ENCODE peak calls at places on chromosomes 4 and X, in five cellular contexts. H, R, X, T and A are unnamed samples.

GRCh38 chr4:140048419-140049022 is 105.5 kb downstream of the MAML3 start:
- DNase-seq in H (no peak), R (no peak), X (no peak), T (no peak), A (no peak)

GRCh38 chrX:9642270-9642995 is 123.2 kb downstream of the GPR143 start:
- DNase-seq in H (no peak), R (no peak), X (no peak), T (peak), A (no peak)

GRCh38 chr4:44493924-44494323 is 45.3 kb upstream of the KCTD8 start:
- DNase-seq in H (peak), R (peak), X (no peak), T (peak), A (peak)

GRCh38 chrX:31870267-31870666 is 798.4 kb upstream of the FTHL17 start:
- DNase-seq in H (no peak), R (no peak), X (no peak), T (no peak), A (no peak)

GRCh38 chrX:107678957-107679740 is 50.8 kb downstream of the PRPS1 start:
- DNase-seq in H (no peak), R (no peak), X (no peak), T (peak), A (no peak)

GRCh38 chr4:3830774-3831528 is 64.8 kb downstream of the ADRA2C start:
- DNase-seq in H (peak), R (no peak), X (no peak), T (peak), A (no peak)

GRCh38 chrX:150080497-150080896 is 142.2 kb upstream of the EOLA2 start:
- DNase-seq in H (no peak), R (no peak), X (no peak), T (no peak), A (no peak)

GRCh38 chr4:168514249-168514852 is 17.5 kb downstream of the PALLD start:
- DNase-seq in H (peak), R (peak), X (no peak), T (peak), A (peak)

GRCh38 chr4:53990641-53991040 is 73.8 kb downstream of the CHIC2 start:
- DNase-seq in H (no peak), R (no peak), X (no peak), T (no peak), A (no peak)

GRCh38 chr4:39976945-39977488 is 694 bp downstream of the PDS5A start:
- DNase-seq in H (no peak), R (no peak), X (no peak), T (no peak), A (peak)

GRCh38 chrX:14496674-14497073 is 32.7 kb upstream of the GLRA2 start:
- DNase-seq in H (no peak), R (no peak), X (no peak), T (no peak), A (no peak)

GRCh38 chr4:2574058-2574457 is 37.6 kb downstream of the FAM193A start:
- DNase-seq in H (no peak), R (no peak), X (no peak), T (no peak), A (no peak)

GRCh38 chr4:173747537-173748257 is 217.7 kb upstream of the HAND2 start:
- DNase-seq in H (no peak), R (no peak), X (no peak), T (no peak), A (no peak)

GRCh38 chr4:16794816-16795445 is 103.5 kb downstream of the LDB2 start:
- DNase-seq in H (peak), R (peak), X (peak), T (peak), A (peak)

GRCh38 chrX:679161-679979 is 48.8 kb downstream of the SHOX start:
- DNase-seq in H (no peak), R (no peak), X (no peak), T (no peak), A (no peak)

GRCh38 chr4:4430492-4431195 is 43.7 kb downstream of the NSG1 start:
- DNase-seq in H (peak), R (peak), X (peak), T (peak), A (peak)

GRCh38 chrX:140949231-140949630 is 53.2 kb upstream of the SPANXB1 start:
- DNase-seq in H (no peak), R (no peak), X (no peak), T (no peak), A (no peak)

GRCh38 chr4:14386196-14386595 is 616.1 kb upstream of the CPEB2 start:
- DNase-seq in H (no peak), R (no peak), X (no peak), T (no peak), A (no peak)

GRCh38 chr4:65089666-65090065 is 580.6 kb downstream of the EPHA5 start:
- DNase-seq in H (no peak), R (no peak), X (no peak), T (no peak), A (peak)

GRCh38 chrX:25079020-25079419 is 63.3 kb upstream of the ARX start:
- DNase-seq in H (no peak), R (no peak), X (no peak), T (no peak), A (no peak)

GRCh38 chr4:123182289-123182688 is 214.3 kb upstream of the SPRY1 start:
- DNase-seq in H (no peak), R (no peak), X (no peak), T (peak), A (no peak)

GRCh38 chr4:165112258-165113156 is at the start of gene TMEM192:
- DNase-seq in H (peak), R (peak), X (peak), T (peak), A (peak)

GRCh38 chr4:770022-770421 is 55.9 kb downstream of the CPLX1 start:
- DNase-seq in H (no peak), R (no peak), X (no peak), T (no peak), A (no peak)

GRCh38 chr4:136690363-136690762 is 841.9 kb downstream of the PCDH18 start:
- DNase-seq in H (no peak), R (no peak), X (no peak), T (no peak), A (no peak)

GRCh38 chrX:119429471-119429870 is 30.3 kb downstream of the SLC25A43 start:
- DNase-seq in H (no peak), R (no peak), X (no peak), T (no peak), A (no peak)

GRCh38 chr4:101066586-101066985 is 280.7 kb downstream of the PPP3CA start:
- DNase-seq in H (no peak), R (no peak), X (no peak), T (no peak), A (no peak)

GRCh38 chr4:11480683-11481082 is 52.0 kb upstream of the HS3ST1 start:
- DNase-seq in H (no peak), R (no peak), X (no peak), T (no peak), A (no peak)

GRCh38 chr4:140103676-140104075 is 50.3 kb downstream of the MAML3 start:
- DNase-seq in H (no peak), R (no peak), X (no peak), T (no peak), A (no peak)

GRCh38 chrX:43313035-43313434 is 343.1 kb upstream of the MAOA start:
- DNase-seq in H (peak), R (no peak), X (no peak), T (no peak), A (no peak)

DNA sequence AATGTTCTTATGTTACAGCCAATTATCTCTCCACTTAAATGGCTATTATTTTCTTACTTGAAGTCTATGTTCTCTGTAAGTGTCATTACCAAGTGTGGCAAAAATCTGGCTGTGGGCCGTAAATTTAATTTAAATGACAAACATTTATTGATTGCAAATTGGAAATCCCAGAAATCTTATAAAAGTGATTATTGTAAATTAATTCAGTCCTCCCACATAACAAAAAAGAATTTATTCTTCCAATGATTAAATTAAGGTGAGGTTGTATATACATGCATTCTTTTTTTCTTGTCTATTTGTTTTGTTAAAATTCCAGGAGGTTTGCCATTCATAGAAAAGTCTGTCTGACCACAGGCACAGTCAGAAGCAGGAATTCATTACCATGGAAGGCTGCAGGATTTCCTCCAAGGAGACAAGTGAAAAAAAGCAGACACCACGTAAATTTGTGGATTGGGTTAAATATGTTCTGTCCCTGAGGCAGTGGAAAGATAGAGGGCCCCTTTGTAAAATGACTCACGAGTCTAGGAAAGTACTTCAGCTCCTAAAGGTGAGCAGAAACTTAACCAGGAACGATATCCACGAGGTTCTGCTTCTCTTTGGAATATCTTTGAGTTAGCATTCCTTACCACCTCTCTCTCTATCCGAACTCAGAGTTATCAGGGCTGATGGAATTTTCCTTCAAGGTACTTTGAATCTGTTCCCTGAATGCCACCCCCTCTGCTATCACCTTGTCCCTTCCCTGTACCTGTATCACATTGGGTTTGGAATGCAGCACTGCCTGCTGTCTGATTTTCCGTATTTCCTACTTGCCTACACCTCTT is 10.7 kb downstream of the PPARGC1A start:
- DNase-seq in H (no peak), R (no peak), X (no peak), T (no peak), A (no peak)
- TF ChIP-seq JUND in H (no peak), R (no peak), X (no peak), T (no peak), A (no peak)

GRCh38 chr4:33091961-33092360 is 2371.8 kb downstream of the PCDH7 start:
- DNase-seq in H (no peak), R (no peak), X (no peak), T (no peak), A (no peak)
- TF ChIP-seq JUND in H (no peak), R (no peak), X (no peak), T (no peak), A (no peak)

GRCh38 chrX:155957843-155958242 is 39.7 kb upstream of the IL9R start:
- DNase-seq in H (no peak), R (no peak), X (no peak), T (no peak), A (no peak)
- TF ChIP-seq JUND in H (no peak), R (no peak), X (no peak), T (no peak), A (no peak)

DNA sequence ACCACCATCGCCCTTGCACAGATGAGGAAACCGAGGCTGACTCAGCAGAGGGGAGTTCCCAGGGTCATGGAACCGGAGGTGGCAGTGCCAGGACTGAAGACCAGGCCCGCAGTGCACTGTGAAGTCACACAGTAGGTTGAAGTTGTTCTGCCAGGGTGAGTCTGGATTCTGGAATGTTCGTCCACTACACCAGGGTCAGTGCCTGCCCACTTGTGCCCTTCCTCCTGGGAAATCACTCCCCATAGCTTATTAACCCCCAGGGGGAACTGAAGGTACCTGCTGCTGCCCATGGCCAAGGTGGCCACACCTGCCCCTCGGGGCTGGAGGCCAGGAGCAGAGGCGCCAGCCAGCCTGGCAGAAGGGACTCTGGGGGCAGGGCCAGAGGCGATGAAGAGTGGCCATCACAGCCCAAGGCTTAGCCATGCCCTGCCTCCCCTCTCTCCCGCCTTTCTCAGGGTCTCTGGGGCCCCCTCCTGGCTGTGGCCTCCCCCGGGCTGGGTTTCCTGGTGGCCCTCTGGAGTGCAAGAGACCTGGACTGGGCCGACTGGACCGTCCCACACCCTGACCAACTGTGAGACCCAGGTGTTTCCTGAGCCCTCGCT is 15.1 kb upstream of the ABLIM2 start:
- DNase-seq in H (no peak), R (no peak), X (no peak), T (no peak), A (no peak)
- TF ChIP-seq JUND in H (no peak), R (no peak), X (no peak), T (no peak), A (no peak)